ENCODE peak calls at places on chromosomes 11 and 22, in five cellular contexts. V, B, R, G and N are unnamed samples.

GRCh38 chr22:42817556-42817955 is 39.5 kb downstream of the ARFGAP3 start:
- DNase-seq in V (no peak), B (no peak), R (no peak), G (no peak), N (no peak)

GRCh38 chr11:134244593-134244992 is 8.6 kb downstream of the THYN1 start:
- DNase-seq in V (no peak), B (no peak), R (peak), G (no peak), N (no peak)

GRCh38 chr11:4044971-4045646 is 49.5 kb upstream of the RRM1 start:
- DNase-seq in V (no peak), B (peak), R (no peak), G (no peak), N (no peak)

GRCh38 chr11:1007279-1007678 is 29.2 kb downstream of the MUC6 start:
- DNase-seq in V (no peak), B (no peak), R (no peak), G (no peak), N (no peak)

GRCh38 chr22:20239063-20239950 is 28.8 kb downstream of the RTN4R start:
- DNase-seq in V (no peak), B (peak), R (peak), G (no peak), N (no peak)

GRCh38 chr11:762421-763072 is 14.7 kb downstream of the GATD1 start:
- DNase-seq in V (no peak), B (no peak), R (no peak), G (no peak), N (peak)

GRCh38 chr11:6505577-6506240 is 8.6 kb downstream of the DNHD1 start:
- DNase-seq in V (peak), B (no peak), R (no peak), G (no peak), N (peak)

GRCh38 chr11:14029415-14029814 is 66.9 kb downstream of the SPON1 start:
- DNase-seq in V (no peak), B (no peak), R (no peak), G (no peak), N (no peak)

GRCh38 chr11:122108192-122108799 is 7.7 kb downstream of the BLID start:
- DNase-seq in V (no peak), B (no peak), R (no peak), G (no peak), N (peak)

GRCh38 chr11:111604392-111605009 is 2.3 kb downstream of the SIK2 start:
- DNase-seq in V (no peak), B (no peak), R (no peak), G (no peak), N (peak)

GRCh38 chr22:30416403-30416802 is 9.2 kb upstream of the MTFP1 start:
- DNase-seq in V (no peak), B (no peak), R (no peak), G (no peak), N (peak)

GRCh38 chr11:65945941-65946558 is 770 bp downstream of the TSGA10IP start:
- DNase-seq in V (no peak), B (no peak), R (no peak), G (no peak), N (no peak)

GRCh38 chr11:71988050-71988449 is 10.7 kb upstream of the IL18BP start:
- DNase-seq in V (peak), B (no peak), R (no peak), G (no peak), N (no peak)

GRCh38 chr22:39808087-39808486 is 85.5 kb downstream of the ENTHD1 start:
- DNase-seq in V (no peak), B (no peak), R (no peak), G (peak), N (no peak)

GRCh38 chr22:28799125-28799833 is 1.1 kb downstream of the XBP1 start:
- DNase-seq in V (peak), B (peak), R (no peak), G (no peak), N (peak)

GRCh38 chr22:42114721-42115120 is 15.9 kb downstream of the CYP2D6 start:
- DNase-seq in V (no peak), B (no peak), R (no peak), G (no peak), N (no peak)

GRCh38 chr11:39461065-39461464 is 1998.4 kb downstream of the LRRC4C start:
- DNase-seq in V (no peak), B (no peak), R (no peak), G (no peak), N (no peak)

GRCh38 chr11:46075168-46075567 is 46.1 kb downstream of the PHF21A start:
- DNase-seq in V (peak), B (no peak), R (no peak), G (no peak), N (peak)

GRCh38 chr22:50544746-50545253 is 899 bp upstream of the KLHDC7B start:
- DNase-seq in V (no peak), B (peak), R (no peak), G (no peak), N (no peak)

GRCh38 chr11:32852142-32852541 is 22.4 kb downstream of the PRRG4 start:
- DNase-seq in V (no peak), B (no peak), R (no peak), G (no peak), N (peak)

GRCh38 chr11:12319734-12320387 is 57.5 kb upstream of the PARVA start:
- DNase-seq in V (no peak), B (no peak), R (no peak), G (no peak), N (no peak)

GRCh38 chr11:62545437-62546243 is 966 bp downstream of the AHNAK start:
- DNase-seq in V (peak), B (peak), R (no peak), G (peak), N (peak)

GRCh38 chr11:47891886-47892285 is 43.7 kb upstream of the NUP160 start:
- DNase-seq in V (no peak), B (no peak), R (no peak), G (no peak), N (no peak)

GRCh38 chr11:132992838-132993680 is 539.2 kb downstream of the OPCML start:
- DNase-seq in V (no peak), B (no peak), R (no peak), G (no peak), N (peak)

GRCh38 chr11:44978279-44978960 is 27.7 kb upstream of the TP53I11 start:
- DNase-seq in V (no peak), B (no peak), R (no peak), G (no peak), N (no peak)

GRCh38 chr11:69101100-69101791 is 52.5 kb downstream of the TPCN2 start:
- DNase-seq in V (peak), B (peak), R (peak), G (peak), N (peak)

GRCh38 chr22:25714739-25715138 is 27.2 kb upstream of the MYO18B start:
- DNase-seq in V (no peak), B (no peak), R (no peak), G (no peak), N (no peak)

GRCh38 chr11:72129381-72129780 is 6.1 kb upstream of the FOLR3 start:
- DNase-seq in V (no peak), B (no peak), R (no peak), G (no peak), N (no peak)

GRCh38 chr11:3834349-3835099 is 6.2 kb downstream of the RHOG start:
- DNase-seq in V (no peak), B (peak), R (no peak), G (no peak), N (no peak)

GRCh38 chr11:114322934-114323333 is 26.7 kb downstream of the NNMT start:
- DNase-seq in V (no peak), B (no peak), R (no peak), G (no peak), N (no peak)

GRCh38 chr11:79390923-79391322 is 49.9 kb downstream of the TENM4 start:
- DNase-seq in V (no peak), B (no peak), R (no peak), G (no peak), N (peak)

GRCh38 chr11:77821349-77821851 is 456 bp downstream of the AAMDC start:
- DNase-seq in V (no peak), B (peak), R (peak), G (no peak), N (peak)

GRCh38 chr11:128716661-128717210 is 22.9 kb downstream of the FLI1 start:
- DNase-seq in V (no peak), B (no peak), R (peak), G (no peak), N (peak)

GRCh38 chr22:49532831-49533802 is 294.6 kb downstream of the BRD1 start:
- DNase-seq in V (no peak), B (no peak), R (no peak), G (no peak), N (no peak)

GRCh38 chr22:41935015-41935908 is 8.7 kb upstream of the TNFRSF13C start:
- DNase-seq in V (no peak), B (no peak), R (peak), G (no peak), N (no peak)

GRCh38 chr11:115636686-115637555 is 132.7 kb upstream of the CADM1 start:
- DNase-seq in V (no peak), B (no peak), R (no peak), G (no peak), N (no peak)